ENCODE peak calls at places on chromosomes 11 and 22, in four cellular contexts. One of them, this sample, is unnamed.

GRCh38 chr22:31723699-31724098 is 26.2 kb downstream of the PRR14L start:
- DNase-seq in NB4: no peak
- DNase-seq in NCI-H748 treated with DMSO at 0.1 percent for 48 hours: no peak
- DNase-seq in SW480: no peak
- DNase-seq in this sample: no peak

GRCh38 chr22:33832558-33833151 is 87.6 kb downstream of the LARGE1 start:
- DNase-seq in NB4: no peak
- DNase-seq in NCI-H748 treated with DMSO at 0.1 percent for 48 hours: no peak
- DNase-seq in SW480: no peak
- DNase-seq in this sample: no peak

GRCh38 chr11:65834202-65834601 is 439 bp downstream of the SNX32 start:
- DNase-seq in NB4: no peak
- DNase-seq in NCI-H748 treated with DMSO at 0.1 percent for 48 hours: no peak
- DNase-seq in SW480: no peak
- DNase-seq in this sample: no peak

GRCh38 chr11:62830904-62831519 is 839 bp downstream of the STX5 start:
- DNase-seq in NB4: peak; percentile 86
- DNase-seq in NCI-H748 treated with DMSO at 0.1 percent for 48 hours: no peak
- DNase-seq in SW480: no peak
- DNase-seq in this sample: no peak

GRCh38 chr11:70270104-70270876 is at the start of gene PPFIA1:
- DNase-seq in NB4: peak; percentile 95
- DNase-seq in NCI-H748 treated with DMSO at 0.1 percent for 48 hours: peak; percentile 87
- DNase-seq in SW480: peak; percentile 95
- DNase-seq in this sample: peak; percentile 99

GRCh38 chr11:128563942-128564641 is 23.3 kb downstream of the ETS1 start:
- DNase-seq in NB4: peak; percentile 96
- DNase-seq in NCI-H748 treated with DMSO at 0.1 percent for 48 hours: no peak
- DNase-seq in SW480: no peak
- DNase-seq in this sample: no peak

GRCh38 chr11:94768602-94769511 is 701 bp downstream of the AMOTL1 start:
- DNase-seq in NB4: peak; percentile 38
- DNase-seq in NCI-H748 treated with DMSO at 0.1 percent for 48 hours: no peak
- DNase-seq in SW480: no peak
- DNase-seq in this sample: peak; percentile 28

GRCh38 chr11:11916981-11917399 is 75.2 kb downstream of the USP47 start:
- DNase-seq in NB4: no peak
- DNase-seq in NCI-H748 treated with DMSO at 0.1 percent for 48 hours: no peak
- DNase-seq in SW480: peak; percentile 12
- DNase-seq in this sample: no peak

GRCh38 chr11:122333476-122333875 is 217.5 kb upstream of the BLID start:
- DNase-seq in NB4: no peak
- DNase-seq in NCI-H748 treated with DMSO at 0.1 percent for 48 hours: no peak
- DNase-seq in SW480: no peak
- DNase-seq in this sample: no peak

GRCh38 chr11:107561688-107562087 is 3.8 kb downstream of the ALKBH8 start:
- DNase-seq in NB4: no peak
- DNase-seq in NCI-H748 treated with DMSO at 0.1 percent for 48 hours: no peak
- DNase-seq in SW480: no peak
- DNase-seq in this sample: no peak

GRCh38 chr11:18016789-18017188 is 3.9 kb upstream of the SERGEF start:
- DNase-seq in NB4: no peak
- DNase-seq in NCI-H748 treated with DMSO at 0.1 percent for 48 hours: no peak
- DNase-seq in SW480: no peak
- DNase-seq in this sample: no peak

GRCh38 chr11:115334932-115335788 is 169.1 kb downstream of the CADM1 start:
- DNase-seq in NB4: peak; percentile 33
- DNase-seq in NCI-H748 treated with DMSO at 0.1 percent for 48 hours: peak; percentile 26
- DNase-seq in SW480: peak; percentile 94
- DNase-seq in this sample: no peak

GRCh38 chr11:60349990-60350389 is 22.9 kb downstream of the MS4A6E start:
- DNase-seq in NB4: peak; percentile 36
- DNase-seq in NCI-H748 treated with DMSO at 0.1 percent for 48 hours: no peak
- DNase-seq in SW480: no peak
- DNase-seq in this sample: no peak

GRCh38 chr11:120432056-120433018 is 79.2 kb upstream of the GRIK4 start:
- DNase-seq in NB4: peak; percentile 69
- DNase-seq in NCI-H748 treated with DMSO at 0.1 percent for 48 hours: no peak
- DNase-seq in SW480: peak; percentile 98
- DNase-seq in this sample: peak; percentile 55

GRCh38 chr11:89736566-89736965 is 26.5 kb downstream of the TRIM77 start:
- DNase-seq in NB4: no peak
- DNase-seq in NCI-H748 treated with DMSO at 0.1 percent for 48 hours: no peak
- DNase-seq in SW480: peak; percentile 7
- DNase-seq in this sample: no peak

GRCh38 chr11:48007677-48008076 is 27.3 kb downstream of the PTPRJ start:
- DNase-seq in NB4: peak; percentile 66
- DNase-seq in NCI-H748 treated with DMSO at 0.1 percent for 48 hours: no peak
- DNase-seq in SW480: no peak
- DNase-seq in this sample: no peak

GRCh38 chr11:44427432-44427831 is 117.5 kb upstream of the ALX4 start:
- DNase-seq in NB4: peak; percentile 52
- DNase-seq in NCI-H748 treated with DMSO at 0.1 percent for 48 hours: no peak
- DNase-seq in SW480: no peak
- DNase-seq in this sample: peak; percentile 28

GRCh38 chr22:31952459-31952858 is 8.1 kb downstream of the YWHAH start:
- DNase-seq in NB4: no peak
- DNase-seq in NCI-H748 treated with DMSO at 0.1 percent for 48 hours: no peak
- DNase-seq in SW480: no peak
- DNase-seq in this sample: no peak

GRCh38 chr11:44931466-44931865 is 19.2 kb downstream of the TP53I11 start:
- DNase-seq in NB4: no peak
- DNase-seq in NCI-H748 treated with DMSO at 0.1 percent for 48 hours: no peak
- DNase-seq in SW480: no peak
- DNase-seq in this sample: no peak

GRCh38 chr11:36354221-36355003 is 58.3 kb downstream of the PRR5L start:
- DNase-seq in NB4: no peak
- DNase-seq in NCI-H748 treated with DMSO at 0.1 percent for 48 hours: no peak
- DNase-seq in SW480: no peak
- DNase-seq in this sample: no peak

GRCh38 chr11:1171985-1172728 is 14.4 kb downstream of the MUC5AC start:
- DNase-seq in NB4: no peak
- DNase-seq in NCI-H748 treated with DMSO at 0.1 percent for 48 hours: no peak
- DNase-seq in SW480: no peak
- DNase-seq in this sample: no peak

GRCh38 chr11:32307921-32308320 is 127.4 kb downstream of the WT1 start:
- DNase-seq in NB4: no peak
- DNase-seq in NCI-H748 treated with DMSO at 0.1 percent for 48 hours: no peak
- DNase-seq in SW480: no peak
- DNase-seq in this sample: no peak

GRCh38 chr11:110759972-110760381 is 47.7 kb upstream of the ARHGAP20 start:
- DNase-seq in NB4: no peak
- DNase-seq in NCI-H748 treated with DMSO at 0.1 percent for 48 hours: no peak
- DNase-seq in SW480: no peak
- DNase-seq in this sample: no peak

GRCh38 chr11:87712802-87713202 is 462.4 kb downstream of the RAB38 start:
- DNase-seq in NB4: no peak
- DNase-seq in NCI-H748 treated with DMSO at 0.1 percent for 48 hours: no peak
- DNase-seq in SW480: no peak
- DNase-seq in this sample: no peak

GRCh38 chr22:20792221-20792965 is 18.5 kb downstream of the SERPIND1 start:
- DNase-seq in NB4: no peak
- DNase-seq in NCI-H748 treated with DMSO at 0.1 percent for 48 hours: no peak
- DNase-seq in SW480: no peak
- DNase-seq in this sample: no peak

GRCh38 chr11:76783901-76784813 is 1.0 kb downstream of the TSKU start:
- DNase-seq in NB4: peak; percentile 85
- DNase-seq in NCI-H748 treated with DMSO at 0.1 percent for 48 hours: no peak
- DNase-seq in SW480: peak; percentile 84
- DNase-seq in this sample: peak; percentile 52

GRCh38 chr22:27136596-27136995 is 479.2 kb downstream of the MIAT start:
- DNase-seq in NB4: no peak
- DNase-seq in NCI-H748 treated with DMSO at 0.1 percent for 48 hours: no peak
- DNase-seq in SW480: no peak
- DNase-seq in this sample: no peak

GRCh38 chr11:11074686-11075370 is 217.0 kb upstream of the ZBED5 start:
- DNase-seq in NB4: no peak
- DNase-seq in NCI-H748 treated with DMSO at 0.1 percent for 48 hours: no peak
- DNase-seq in SW480: peak; percentile 88
- DNase-seq in this sample: no peak

GRCh38 chr22:50576806-50577696 is 1.2 kb downstream of the CPT1B start:
- DNase-seq in NB4: no peak
- DNase-seq in NCI-H748 treated with DMSO at 0.1 percent for 48 hours: no peak
- DNase-seq in SW480: no peak
- DNase-seq in this sample: no peak

GRCh38 chr22:35621446-35621845 is 4.3 kb upstream of the MB start:
- DNase-seq in NB4: no peak
- DNase-seq in NCI-H748 treated with DMSO at 0.1 percent for 48 hours: no peak
- DNase-seq in SW480: no peak
- DNase-seq in this sample: no peak

GRCh38 chr11:75437966-75438659 is 5.1 kb upstream of the KLHL35 start:
- DNase-seq in NB4: no peak
- DNase-seq in NCI-H748 treated with DMSO at 0.1 percent for 48 hours: no peak
- DNase-seq in SW480: no peak
- DNase-seq in this sample: no peak

GRCh38 chr11:96218901-96219300 is 124.1 kb downstream of the MAML2 start:
- DNase-seq in NB4: no peak
- DNase-seq in NCI-H748 treated with DMSO at 0.1 percent for 48 hours: no peak
- DNase-seq in SW480: no peak
- DNase-seq in this sample: no peak

GRCh38 chr11:19428206-19429001 is 187.7 kb upstream of the E2F8 start:
- DNase-seq in NB4: no peak
- DNase-seq in NCI-H748 treated with DMSO at 0.1 percent for 48 hours: no peak
- DNase-seq in SW480: peak; percentile 62
- DNase-seq in this sample: no peak

GRCh38 chr11:10122337-10123197 is 171.5 kb downstream of the SBF2 start:
- DNase-seq in NB4: peak; percentile 21
- DNase-seq in NCI-H748 treated with DMSO at 0.1 percent for 48 hours: no peak
- DNase-seq in SW480: peak; percentile 94
- DNase-seq in this sample: peak; percentile 39

GRCh38 chr22:41596776-41597634 is 7.4 kb upstream of the PMM1 start:
- DNase-seq in NB4: peak; percentile 66
- DNase-seq in NCI-H748 treated with DMSO at 0.1 percent for 48 hours: peak; percentile 34
- DNase-seq in SW480: peak; percentile 36
- DNase-seq in this sample: peak; percentile 72

GRCh38 chr11:73271936-73272679 is at the start of gene P2RY6:
- DNase-seq in NB4: peak; percentile 98
- DNase-seq in NCI-H748 treated with DMSO at 0.1 percent for 48 hours: no peak
- DNase-seq in SW480: peak; percentile 44
- DNase-seq in this sample: no peak

GRCh38 chr11:43837879-43838278 is 42.8 kb upstream of the ALKBH3 start:
- DNase-seq in NB4: no peak
- DNase-seq in NCI-H748 treated with DMSO at 0.1 percent for 48 hours: no peak
- DNase-seq in SW480: no peak
- DNase-seq in this sample: no peak

GRCh38 chr11:569273-569885 is 6.9 kb upstream of the PHRF1 start:
- DNase-seq in NB4: no peak
- DNase-seq in NCI-H748 treated with DMSO at 0.1 percent for 48 hours: no peak
- DNase-seq in SW480: no peak
- DNase-seq in this sample: no peak

GRCh38 chr11:116312560-116313340 is 460.0 kb downstream of the BUD13 start:
- DNase-seq in NB4: no peak
- DNase-seq in NCI-H748 treated with DMSO at 0.1 percent for 48 hours: peak; percentile 12
- DNase-seq in SW480: peak; percentile 89
- DNase-seq in this sample: peak; percentile 68

GRCh38 chr11:125464266-125464662 is 31.8 kb downstream of the FEZ1 start:
- DNase-seq in NB4: no peak
- DNase-seq in NCI-H748 treated with DMSO at 0.1 percent for 48 hours: no peak
- DNase-seq in SW480: no peak
- DNase-seq in this sample: no peak